ENCODE peak calls at places on chromosomes 7 and 10, in nine cellular contexts. K, O, L, R, W, J, T, A and Z are unnamed samples.
A peak's percentile ranks its signal among the peaks of the same experiment; 100 is the strongest.

GRCh38 chr10:89937494-89937893 is 236.1 kb downstream of the KIF20B start:
- DNase-seq in K (no peak), A (no peak), R (no peak), O (no peak), W (no peak), T (no peak), L (no peak), J (no peak), Z (no peak)

GRCh38 chr7:56537477-56537876 is 421.3 kb upstream of the NUPR2 start:
- DNase-seq in R (no peak), T (no peak), O (no peak), L (no peak), A (no peak), W (no peak), K (no peak), J (no peak), Z (no peak)

GRCh38 chr7:47361229-47361628 is 220.7 kb downstream of the TNS3 start:
- DNase-seq in O (no peak), L (no peak), K (no peak), W (no peak), T (no peak), J (no peak), A (no peak), R (no peak), Z (no peak)

GRCh38 chr10:72291019-72291532 is 17.4 kb downstream of the DDIT4 start:
- DNase-seq in O (no peak), J (no peak), L (no peak), W (no peak), K (no peak), A (no peak), T (no peak), R (no peak), Z (no peak)

GRCh38 chr10:90023950-90024349 is 322.6 kb downstream of the KIF20B start:
- DNase-seq in O (no peak), T (no peak), J (no peak), L (no peak), A (no peak), W (no peak), R (no peak), K (peak; percentile 54), Z (no peak)

GRCh38 chr7:103644319-103644718 is 198.3 kb upstream of the SLC26A5 start:
- DNase-seq in A (no peak), L (no peak), O (no peak), W (no peak), T (no peak), K (no peak), R (no peak), J (no peak), Z (no peak)

GRCh38 chr7:34060548-34060947 is 155.2 kb downstream of the BMPER start:
- DNase-seq in O (no peak), W (no peak), T (no peak), J (no peak), R (peak; percentile 73), A (no peak), K (peak; percentile 66), L (no peak), Z (no peak)

GRCh38 chr10:78258303-78259030 is 224.8 kb downstream of the RPS24 start:
- DNase-seq in T (peak; percentile 15), J (no peak), O (peak; percentile 85), K (no peak), A (no peak), R (peak; percentile 27), L (no peak), W (no peak), Z (no peak)

GRCh38 chr7:47383064-47383463 is 198.8 kb downstream of the TNS3 start:
- DNase-seq in W (no peak), R (no peak), A (no peak), J (no peak), K (peak; percentile 88), L (no peak), T (no peak), O (no peak), Z (no peak)

GRCh38 chr10:43204943-43205671 is 61.8 kb downstream of the RASGEF1A start:
- DNase-seq in A (no peak), L (peak; percentile 81), W (peak; percentile 59), R (peak; percentile 56), J (no peak), T (peak; percentile 77), K (peak; percentile 47), O (peak; percentile 78), Z (no peak)

GRCh38 chr7:82722946-82723345 is 279.4 kb upstream of the CACNA2D1 start:
- DNase-seq in T (no peak), L (no peak), A (no peak), K (no peak), J (no peak), O (no peak), W (no peak), R (no peak), Z (no peak)

GRCh38 chr10:110852897-110853296 is 18.8 kb upstream of the PDCD4 start:
- DNase-seq in R (peak; percentile 37), O (no peak), L (no peak), J (no peak), W (no peak), T (no peak), A (no peak), K (no peak), Z (no peak)

GRCh38 chr10:107701947-107702346 is 537.4 kb upstream of the SORCS1 start:
- DNase-seq in A (no peak), J (no peak), W (no peak), L (no peak), O (no peak), T (no peak), K (no peak), R (peak; percentile 4), Z (no peak)

GRCh38 chr10:63003816-63004453 is 129.2 kb upstream of the NRBF2 start:
- DNase-seq in T (peak; percentile 10), R (peak; percentile 21), O (no peak), K (no peak), A (no peak), J (no peak), L (no peak), W (no peak), Z (no peak)

GRCh38 chr10:118407026-118407425 is 64.9 kb upstream of the FAM204A start:
- DNase-seq in W (no peak), A (no peak), L (no peak), T (no peak), J (no peak), O (no peak), K (no peak), R (no peak), Z (no peak)

GRCh38 chr7:20395094-20395493 is 64.4 kb downstream of the ITGB8 start:
- DNase-seq in L (no peak), K (no peak), J (no peak), A (no peak), T (no peak), W (no peak), O (no peak), R (peak; percentile 85), Z (no peak)

GRCh38 chr7:8440670-8441069 is 7.3 kb downstream of the NXPH1 start:
- DNase-seq in A (no peak), J (no peak), W (no peak), O (no peak), K (no peak), L (no peak), T (no peak), R (no peak), Z (no peak)

GRCh38 chr10:69428138-69428537 is 11.4 kb upstream of the TACR2 start:
- DNase-seq in A (no peak), R (no peak), W (no peak), K (no peak), L (no peak), J (no peak), T (no peak), O (no peak), Z (no peak)

GRCh38 chr7:55517936-55518689 is 54.2 kb downstream of the VOPP1 start:
- DNase-seq in O (no peak), K (no peak), L (no peak), J (no peak), T (no peak), A (no peak), R (no peak), W (no peak), Z (no peak)

GRCh38 chr7:55514546-55515265 is 57.6 kb downstream of the VOPP1 start:
- DNase-seq in T (no peak), O (no peak), A (no peak), J (no peak), K (no peak), R (no peak), L (no peak), W (no peak), Z (no peak)

GRCh38 chr7:55517191-55517633 is 55.1 kb downstream of the VOPP1 start:
- DNase-seq in W (no peak), K (no peak), R (no peak), L (no peak), J (no peak), A (no peak), O (no peak), T (no peak), Z (no peak)

GRCh38 chr7:55515569-55516279 is 56.6 kb downstream of the VOPP1 start:
- DNase-seq in L (no peak), R (no peak), T (peak; percentile 58), J (no peak), W (no peak), K (no peak), O (no peak), A (no peak), Z (no peak)

GRCh38 chr7:55516399-55516798 is 55.9 kb downstream of the VOPP1 start:
- DNase-seq in J (no peak), R (no peak), A (no peak), W (no peak), L (no peak), T (peak; percentile 31), O (no peak), K (no peak), Z (no peak)
- H3K36me3 ChIP-seq in J (peaks cover 4% of the 10 kb centered on the region), R (peaks cover 14% of the 10 kb centered on the region), A (no peaks in the 10 kb centered on the region), W (peaks cover 1% of the 10 kb centered on the region), L (no peaks in the 10 kb centered on the region), T (peaks cover 66% of the 10 kb centered on the region), O (peaks cover 22% of the 10 kb centered on the region), K (peaks cover 7% of the 10 kb centered on the region), Z (peaks cover 22% of the 10 kb centered on the region)

GRCh38 chr10:74107391-74107790 is 43.2 kb downstream of the AP3M1 start:
- DNase-seq in K (no peak), J (no peak), A (no peak), T (no peak), W (no peak), L (no peak), O (no peak), R (no peak), Z (no peak)
- H3K36me3 ChIP-seq in K (peaks cover 45% of the 10 kb centered on the region), J (peaks cover 51% of the 10 kb centered on the region), A (peaks cover 7% of the 10 kb centered on the region), T (peaks cover 94% of the 10 kb centered on the region), W (peaks cover 27% of the 10 kb centered on the region), L (no peaks in the 10 kb centered on the region), O (peaks cover 100% of the 10 kb centered on the region), R (peaks cover 34% of the 10 kb centered on the region), Z (peaks cover 57% of the 10 kb centered on the region)

DNA sequence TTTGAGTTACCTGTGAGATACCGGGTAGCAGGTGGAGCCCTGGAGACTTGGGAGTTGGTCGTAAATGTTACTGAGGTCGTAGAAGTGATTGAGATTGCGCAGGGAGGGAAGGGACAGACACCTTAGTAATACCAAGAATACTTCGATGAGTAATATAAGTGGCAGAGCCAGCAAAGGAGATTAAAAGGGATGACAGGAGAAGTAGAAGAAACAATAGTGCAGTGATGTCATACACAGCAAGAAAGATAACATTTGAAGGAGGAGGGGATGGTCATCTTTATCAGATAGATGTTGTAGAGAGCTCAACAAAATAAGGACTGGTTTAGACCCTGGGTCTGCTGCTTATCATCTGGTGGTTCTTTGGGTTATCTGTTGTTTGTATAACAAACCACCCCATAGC is 5.0 kb downstream of the BCCIP start:
- DNase-seq in A (no peak), R (no peak), L (no peak), O (no peak), K (no peak), W (no peak), T (no peak), J (no peak), Z (no peak)
- H3K36me3 ChIP-seq in A (peaks cover 3% of the 10 kb centered on the region), R (peaks cover 22% of the 10 kb centered on the region), L (peaks cover 33% of the 10 kb centered on the region), O (peaks cover 67% of the 10 kb centered on the region), K (peaks cover 13% of the 10 kb centered on the region), W (peaks cover 6% of the 10 kb centered on the region), T (peaks cover 86% of the 10 kb centered on the region), J (peaks cover 22% of the 10 kb centered on the region), Z (peaks cover 38% of the 10 kb centered on the region)

GRCh38 chr10:97380513-97380912 is 20.6 kb downstream of the RRP12 start:
- DNase-seq in L (no peak), O (no peak), R (no peak), K (no peak), A (no peak), T (no peak), W (no peak), J (no peak), Z (no peak)
- H3K36me3 ChIP-seq in L (no peaks in the 10 kb centered on the region), O (peaks cover 37% of the 10 kb centered on the region), R (peaks cover 24% of the 10 kb centered on the region), K (peaks cover 10% of the 10 kb centered on the region), A (peaks cover 2% of the 10 kb centered on the region), T (peaks cover 81% of the 10 kb centered on the region), W (no peaks in the 10 kb centered on the region), J (peaks cover 37% of the 10 kb centered on the region), Z (peaks cover 24% of the 10 kb centered on the region)